ENCODE peak calls at places on chromosome 19, in four cellular contexts. P is K562, Y is GM12878, E is HL-60. Z is an unnamed sample.

GRCh38 chr19:50573741-50574461 is 5.7 kb upstream of the LRRC4B start:
- DNase-seq in P (no peak), Y (no peak), E (no peak), Z (no peak)

GRCh38 chr19:44574201-44574950 is 39.0 kb upstream of the IGSF23 start:
- DNase-seq in P (no peak), Y (no peak), E (no peak), Z (no peak)

GRCh38 chr19:47124937-47125668 is 5.5 kb upstream of the SAE1 start:
- DNase-seq in P (peak; percentile 68), Y (no peak), E (peak; percentile 49), Z (peak; percentile 30)

GRCh38 chr19:40585677-40586422 is 9.2 kb downstream of the SHKBP1 start:
- DNase-seq in P (no peak), Y (no peak), E (peak; percentile 75), Z (no peak)

GRCh38 chr19:11597202-11598102 is at the start of gene ZNF627:
- DNase-seq in P (peak; percentile 97), Y (peak; percentile 94), E (peak; percentile 98), Z (peak; percentile 93)

GRCh38 chr19:1734328-1734966 is 18.9 kb upstream of the ONECUT3 start:
- DNase-seq in P (no peak), Y (no peak), E (no peak), Z (no peak)

GRCh38 chr19:49212302-49212701 is 54.7 kb downstream of the TRPM4 start:
- DNase-seq in P (no peak), Y (no peak), E (no peak), Z (no peak)

GRCh38 chr19:43966079-43966694 is 15.2 kb downstream of the ZNF221 start:
- DNase-seq in P (no peak), Y (no peak), E (no peak), Z (no peak)

GRCh38 chr19:5949792-5950305 is 28.1 kb downstream of the RANBP3 start:
- DNase-seq in P (no peak), Y (no peak), E (no peak), Z (no peak)

GRCh38 chr19:55209430-55210119 is at the start of gene PTPRH:
- DNase-seq in P (no peak), Y (no peak), E (no peak), Z (no peak)

GRCh38 chr19:29622191-29623070 is 16.3 kb downstream of the POP4 start:
- DNase-seq in P (no peak), Y (no peak), E (no peak), Z (no peak)

GRCh38 chr19:16373539-16373938 is 48.9 kb downstream of the KLF2 start:
- DNase-seq in P (no peak), Y (no peak), E (no peak), Z (no peak)

GRCh38 chr19:2048104-2048958 is 2.7 kb downstream of the MKNK2 start:
- DNase-seq in P (no peak), Y (no peak), E (no peak), Z (no peak)

GRCh38 chr19:14440049-14440448 is 6.9 kb downstream of the PKN1 start:
- DNase-seq in P (peak; percentile 73), Y (peak; percentile 37), E (peak; percentile 90), Z (peak; percentile 90)

GRCh38 chr19:15944401-15944800 is 4.4 kb upstream of the OR10H4 start:
- DNase-seq in P (no peak), Y (no peak), E (no peak), Z (no peak)

GRCh38 chr19:32287811-32288227 is 57.6 kb upstream of the ZNF507 start:
- DNase-seq in P (peak; percentile 21), Y (no peak), E (peak; percentile 3), Z (no peak)

GRCh38 chr19:4523306-4524110 is 5.2 kb upstream of the PLIN4 start:
- DNase-seq in P (peak; percentile 83), Y (no peak), E (no peak), Z (no peak)

GRCh38 chr19:57350877-57351805 is at the start of gene ZNF304:
- DNase-seq in P (peak; percentile 91), Y (peak; percentile 73), E (peak; percentile 90), Z (peak; percentile 83)

GRCh38 chr19:9881720-9882119 is 46.6 kb downstream of the PIN1 start:
- DNase-seq in P (no peak), Y (no peak), E (no peak), Z (no peak)

GRCh38 chr19:46082728-46083050 is 41.8 kb downstream of the IGFL3 start:
- DNase-seq in P (no peak), Y (no peak), E (no peak), Z (no peak)

GRCh38 chr19:40862785-40863184 is 12.5 kb upstream of the CYP2A6 start:
- DNase-seq in P (no peak), Y (no peak), E (no peak), Z (no peak)

GRCh38 chr19:49869009-49869483 is 1.7 kb upstream of the PNKP start:
- DNase-seq in P (no peak), Y (no peak), E (no peak), Z (no peak)

GRCh38 chr19:10503002-10503789 is at the start of gene KEAP1:
- DNase-seq in P (peak; percentile 85), Y (no peak), E (peak; percentile 74), Z (peak; percentile 54)

GRCh38 chr19:16467581-16467980 is 4.2 kb downstream of the EPS15L1 start:
- DNase-seq in P (no peak), Y (no peak), E (no peak), Z (no peak)

GRCh38 chr19:16457195-16457953 is 14.4 kb downstream of the EPS15L1 start:
- DNase-seq in P (peak; percentile 47), Y (no peak), E (no peak), Z (no peak)

GRCh38 chr19:17332677-17333581 is 1.7 kb downstream of the ANO8 start:
- DNase-seq in P (peak; percentile 85), Y (peak; percentile 40), E (no peak), Z (no peak)

GRCh38 chr19:52942371-52943133 is 19.3 kb upstream of the ZNF888 start:
- DNase-seq in P (peak; percentile 80), Y (peak; percentile 48), E (peak; percentile 78), Z (peak; percentile 84)

GRCh38 chr19:40433391-40434216 is 7.8 kb upstream of the SERTAD1 start:
- DNase-seq in P (peak; percentile 93), Y (no peak), E (peak; percentile 38), Z (peak; percentile 80)

GRCh38 chr19:13920940-13921744 is 15.1 kb downstream of the CC2D1A start:
- DNase-seq in P (peak; percentile 74), Y (peak; percentile 25), E (peak; percentile 41), Z (no peak)

GRCh38 chr19:45070214-45070613 is 6.1 kb downstream of the ZNF296 start:
- DNase-seq in P (no peak), Y (no peak), E (no peak), Z (no peak)

GRCh38 chr19:55688422-55689218 is 13.6 kb downstream of the EPN1 start:
- DNase-seq in P (peak; percentile 70), Y (no peak), E (no peak), Z (no peak)

GRCh38 chr19:54158812-54159351 is 639 bp downstream of the LENG1 start:
- DNase-seq in P (no peak), Y (no peak), E (no peak), Z (no peak)

GRCh38 chr19:18112989-18113478 is 15.5 kb downstream of the MAST3 start:
- DNase-seq in P (peak; percentile 74), Y (no peak), E (no peak), Z (no peak)

GRCh38 chr19:4821265-4821664 is 10.2 kb downstream of the TICAM1 start:
- DNase-seq in P (no peak), Y (no peak), E (no peak), Z (no peak)

GRCh38 chr19:39264306-39265290 is 3.6 kb upstream of the IFNL2 start:
- DNase-seq in P (no peak), Y (no peak), E (no peak), Z (no peak)
- TF ChIP-seq SPI1 in P (no peak), Y (no peak), E (no peak), Z (no peak)

GRCh38 chr19:629961-630714 is 3.2 kb downstream of the POLRMT start:
- DNase-seq in P (no peak), Y (no peak), E (no peak), Z (no peak)
- TF ChIP-seq SPI1 in P (no peak), Y (no peak), E (no peak), Z (no peak)

GRCh38 chr19:34320277-34320676 is 44.7 kb upstream of the GPI start:
- DNase-seq in P (no peak), Y (no peak), E (no peak), Z (no peak)
- TF ChIP-seq SPI1 in P (no peak), Y (no peak), E (no peak), Z (no peak)

DNA sequence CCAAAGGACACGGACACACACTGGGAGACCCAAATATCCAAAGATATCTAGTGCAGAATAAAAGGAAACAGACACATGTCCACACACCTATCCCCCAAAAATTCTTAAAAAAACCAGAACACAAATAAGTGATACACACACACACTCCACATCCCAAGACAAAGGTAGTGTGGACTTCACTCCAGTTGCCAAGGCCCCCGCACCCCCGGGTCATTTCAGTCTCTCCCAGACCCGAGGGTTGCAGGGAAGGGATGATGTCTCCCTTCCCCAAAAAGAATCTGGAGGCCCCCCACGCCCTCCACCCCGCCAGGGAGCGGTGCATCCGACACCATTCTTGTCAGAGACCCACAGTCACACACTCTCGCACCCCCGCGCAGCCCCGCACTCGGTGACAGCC is 407 bp downstream of the DPF1 start:
- DNase-seq in P (no peak), Y (no peak), E (no peak), Z (no peak)
- TF ChIP-seq SPI1 in P (no peak), Y (no peak), E (no peak), Z (no peak)

DNA sequence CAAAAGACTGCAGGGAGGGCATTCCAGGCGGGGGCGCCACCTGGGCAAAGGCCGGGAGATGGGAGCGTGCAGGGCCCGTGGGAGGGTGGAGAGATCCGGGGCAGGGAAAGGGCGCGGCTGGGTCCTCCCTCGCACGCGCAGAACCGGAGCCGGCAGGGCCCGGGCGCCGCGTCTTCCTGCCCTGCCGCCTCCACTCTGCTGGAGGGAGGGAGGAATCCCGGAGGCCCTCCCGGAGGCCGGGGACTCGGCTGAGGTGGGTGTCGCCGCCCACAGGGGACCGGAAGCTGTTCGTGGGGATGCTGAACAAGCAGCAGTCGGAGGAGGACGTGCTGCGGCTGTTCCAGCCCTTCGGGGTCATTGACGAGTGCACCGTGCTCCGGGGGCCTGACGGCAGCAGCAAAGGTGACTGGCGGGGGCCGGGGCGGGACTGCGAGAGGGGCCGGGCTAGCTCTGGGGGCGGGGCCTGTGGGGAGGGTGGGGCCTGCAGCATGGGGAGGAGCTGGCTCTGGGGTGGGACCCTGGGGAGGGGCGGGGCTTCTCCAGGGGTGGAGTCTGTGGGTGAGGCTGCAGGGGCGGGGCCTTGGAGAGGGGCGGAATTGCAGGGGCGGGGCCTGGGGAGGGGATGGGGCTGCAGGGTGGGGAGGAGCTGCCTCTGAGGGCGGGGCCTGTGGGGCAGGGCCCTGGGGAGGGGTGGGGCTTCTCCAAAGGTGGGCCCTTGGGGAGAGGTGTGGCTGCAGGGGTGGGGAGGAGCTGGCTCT is 51.3 kb downstream of the CELF5 start:
- DNase-seq in P (peak; percentile 99), Y (peak; percentile 23), E (peak; percentile 47), Z (peak; percentile 94)
- TF ChIP-seq SPI1 in P (no peak), Y (no peak), E (no peak), Z (no peak)